ENCODE peak calls at places on chromosome 1, in nine cellular contexts. B is amniotic epithelial cell; H is activated naive CD4-positive, alpha-beta T cell treated with Interleukin-2 at 50 U/mL for 16 hours; V is mesenchymal stem cell; S is activated CD8-positive, alpha-beta memory T cell treated with anti-CD3 and anti-CD28 coated beads for 48 hours; T is HFF-Myc; K is endodermal cell; N is KG1; F is fibroblast of villous mesenchyme. R is an unnamed sample.
A peak's percentile ranks its signal among the peaks of the same experiment; 100 is the strongest.

GRCh38 chr1:24126023-24126671 is 14.2 kb upstream of the MYOM3 start:
- DNase-seq in T (no peak), B (peak; percentile 53), S (no peak), K (no peak), F (no peak), V (no peak), H (no peak), N (no peak), R (peak; percentile 32)

GRCh38 chr1:5917281-5917590 is 75.0 kb downstream of the NPHP4 start:
- DNase-seq in S (no peak), K (no peak), F (no peak), N (no peak), H (no peak), B (no peak), V (no peak), T (no peak), R (no peak)

GRCh38 chr1:30901798-30902652 is 6.5 kb downstream of the SDC3 start:
- DNase-seq in F (no peak), H (no peak), S (no peak), V (no peak), T (no peak), K (no peak), N (no peak), B (no peak), R (no peak)

GRCh38 chr1:211938473-211939080 is 96.8 kb downstream of the INTS7 start:
- DNase-seq in V (peak; percentile 24), T (no peak), F (peak; percentile 30), B (peak; percentile 15), S (no peak), H (no peak), K (no peak), N (no peak), R (no peak)

GRCh38 chr1:171916315-171916771 is 75.0 kb downstream of the DNM3 start:
- DNase-seq in N (no peak), S (no peak), K (no peak), V (no peak), H (no peak), T (no peak), B (no peak), F (no peak), R (no peak)

GRCh38 chr1:111199881-111200801 is at the start of gene DENND2D:
- DNase-seq in T (no peak), S (no peak), V (no peak), K (no peak), N (no peak), H (peak; percentile 66), F (no peak), B (no peak), R (peak; percentile 87)

GRCh38 chr1:57711326-57711725 is 287.5 kb upstream of the DAB1 start:
- DNase-seq in B (no peak), N (no peak), F (no peak), K (peak; percentile 72), S (no peak), H (no peak), T (no peak), V (no peak), R (no peak)

GRCh38 chr1:235999259-235999925 is 65.5 kb downstream of the NID1 start:
- DNase-seq in B (peak; percentile 80), V (peak; percentile 97), K (no peak), S (peak; percentile 49), T (peak; percentile 90), N (no peak), F (peak; percentile 96), H (peak; percentile 75), R (peak; percentile 83)

GRCh38 chr1:53738205-53739108 is 507 bp downstream of the GLIS1 start:
- DNase-seq in V (no peak), F (no peak), H (no peak), N (no peak), B (peak; percentile 11), K (peak; percentile 73), T (no peak), S (no peak), R (no peak)

GRCh38 chr1:54347955-54348699 is 58.1 kb downstream of the SSBP3 start:
- DNase-seq in N (no peak), B (no peak), S (no peak), H (no peak), T (no peak), F (no peak), V (no peak), K (no peak), R (no peak)

GRCh38 chr1:67460648-67461500 is 30.7 kb upstream of the SERBP1 start:
- DNase-seq in V (no peak), B (no peak), S (no peak), N (no peak), T (no peak), H (no peak), K (peak; percentile 59), F (no peak), R (no peak)

GRCh38 chr1:8163039-8163438 is 136.9 kb upstream of the ERRFI1 start:
- DNase-seq in H (no peak), K (no peak), V (no peak), T (no peak), F (no peak), B (no peak), N (no peak), S (no peak), R (no peak)